ENCODE peak calls at places on chromosomes 2 and 18, in ten cellular contexts. E is HFF-Myc; K is fibroblast of the conjunctiva; C is bronchial epithelial cell; P is BJ; D is CD8-positive, alpha-beta memory T cell; R is NCI-H774; U is KG1; T is AG09319; I is T-helper 2 cell. J is an unnamed sample.

GRCh38 chr2:103959174-103960125 is 894.5 kb upstream of the POU3F3 start:
- DNase-seq in E (no peak), K (peak), C (peak), P (no peak), D (no peak), R (peak), U (no peak), T (no peak), I (no peak), J (no peak)

GRCh38 chr2:225013432-225014048 is 28.7 kb downstream of the DOCK10 start:
- DNase-seq in E (no peak), K (no peak), C (no peak), P (no peak), D (no peak), R (no peak), U (no peak), T (no peak), I (no peak), J (no peak)

GRCh38 chr18:57816208-57816999 is 13.3 kb upstream of the ATP8B1 start:
- DNase-seq in E (no peak), K (no peak), C (peak), P (no peak), D (no peak), R (no peak), U (no peak), T (no peak), I (no peak), J (no peak)

GRCh38 chr2:64478502-64479230 is 24.7 kb downstream of the LGALSL start:
- DNase-seq in E (no peak), K (no peak), C (no peak), P (no peak), D (no peak), R (no peak), U (no peak), T (no peak), I (no peak), J (no peak)

GRCh38 chr2:219056896-219057708 is 3.6 kb downstream of the IHH start:
- DNase-seq in E (no peak), K (no peak), C (no peak), P (no peak), D (no peak), R (no peak), U (no peak), T (no peak), I (no peak), J (no peak)

GRCh38 chr2:152223997-152224396 is 48.4 kb upstream of the STAM2 start:
- DNase-seq in E (no peak), K (no peak), C (no peak), P (no peak), D (no peak), R (no peak), U (no peak), T (no peak), I (no peak), J (no peak)

GRCh38 chr2:206802654-206803514 is 37.5 kb downstream of the FASTKD2 start:
- DNase-seq in E (no peak), K (no peak), C (no peak), P (no peak), D (no peak), R (no peak), U (no peak), T (no peak), I (no peak), J (no peak)

GRCh38 chr18:36189486-36189885 is 2.2 kb downstream of the MOCOS start:
- DNase-seq in E (no peak), K (no peak), C (no peak), P (no peak), D (no peak), R (no peak), U (no peak), T (no peak), I (no peak), J (no peak)

GRCh38 chr2:231926761-231927565 is 767 bp upstream of the NPPC start:
- DNase-seq in E (no peak), K (no peak), C (peak), P (no peak), D (no peak), R (no peak), U (no peak), T (no peak), I (no peak), J (no peak)

GRCh38 chr18:67705748-67706147 is 189.2 kb upstream of the DSEL start:
- DNase-seq in E (no peak), K (no peak), C (peak), P (no peak), D (no peak), R (no peak), U (no peak), T (no peak), I (no peak), J (no peak)

GRCh38 chr2:11805920-11806319 is 59.5 kb downstream of the LPIN1 start:
- DNase-seq in E (no peak), K (no peak), C (no peak), P (no peak), D (no peak), R (no peak), U (no peak), T (no peak), I (no peak), J (no peak)

GRCh38 chr2:65539633-65540032 is 107.2 kb upstream of the SPRED2 start:
- DNase-seq in E (no peak), K (no peak), C (no peak), P (no peak), D (no peak), R (no peak), U (no peak), T (no peak), I (no peak), J (no peak)

GRCh38 chr2:237662671-237663093 is 35.3 kb downstream of the LRRFIP1 start:
- DNase-seq in E (peak), K (peak), C (peak), P (peak), D (peak), R (peak), U (no peak), T (peak), I (no peak), J (peak)

GRCh38 chr2:219168932-219169331 is 897 bp downstream of the SLC23A3 start:
- DNase-seq in E (no peak), K (no peak), C (no peak), P (no peak), D (no peak), R (no peak), U (no peak), T (no peak), I (no peak), J (no peak)

GRCh38 chr18:48580782-48581181 is 42.0 kb downstream of the CTIF start:
- DNase-seq in E (no peak), K (no peak), C (no peak), P (peak), D (no peak), R (no peak), U (no peak), T (peak), I (no peak), J (no peak)

GRCh38 chr2:112156152-112156986 is 18.2 kb downstream of the FBLN7 start:
- DNase-seq in E (no peak), K (no peak), C (peak), P (no peak), D (peak), R (no peak), U (no peak), T (no peak), I (no peak), J (peak)

GRCh38 chr2:147045113-147045512 is 799.7 kb upstream of the ACVR2A start:
- DNase-seq in E (no peak), K (no peak), C (peak), P (no peak), D (no peak), R (no peak), U (no peak), T (no peak), I (peak), J (peak)

GRCh38 chr18:79637181-79637920 is 42.3 kb upstream of the CTDP1 start:
- DNase-seq in E (no peak), K (no peak), C (no peak), P (no peak), D (no peak), R (no peak), U (no peak), T (no peak), I (no peak), J (no peak)

GRCh38 chr2:173347305-173348168 is 7.1 kb upstream of the CDCA7 start:
- DNase-seq in E (no peak), K (no peak), C (no peak), P (no peak), D (no peak), R (peak), U (no peak), T (no peak), I (no peak), J (no peak)

GRCh38 chr2:14355102-14355501 is 277.4 kb upstream of the LRATD1 start:
- DNase-seq in E (no peak), K (no peak), C (no peak), P (no peak), D (no peak), R (no peak), U (no peak), T (no peak), I (no peak), J (no peak)

GRCh38 chr2:1651131-1652066 is 92.9 kb downstream of the PXDN start:
- DNase-seq in E (no peak), K (no peak), C (no peak), P (no peak), D (no peak), R (no peak), U (no peak), T (no peak), I (no peak), J (no peak)

J was measured in effector memory CD4-positive, alpha-beta T cell.